ENCODE peak calls at places on chromosomes 7 and 10, in six cellular contexts. One of them, this sample, is unnamed.

GRCh38 chr7:3482147-3482921 is 181.3 kb downstream of the SDK1 start:
- DNase-seq in IMR-90: peak
- DNase-seq in H9: peak
- DNase-seq in mesendoderm: peak
- DNase-seq in H1: peak
- DNase-seq in mesenchymal stem cell: peak
- DNase-seq in this sample: peak

GRCh38 chr10:116255931-116256748 is 16.9 kb downstream of the GFRA1 start:
- DNase-seq in IMR-90: no peak
- DNase-seq in H9: no peak
- DNase-seq in mesendoderm: no peak
- DNase-seq in H1: no peak
- DNase-seq in mesenchymal stem cell: no peak
- DNase-seq in this sample: no peak

GRCh38 chr10:110865804-110866482 is 5.8 kb upstream of the PDCD4 start:
- DNase-seq in IMR-90: no peak
- DNase-seq in H9: no peak
- DNase-seq in mesendoderm: no peak
- DNase-seq in H1: no peak
- DNase-seq in mesenchymal stem cell: no peak
- DNase-seq in this sample: no peak

GRCh38 chr7:130921391-130922180 is 187.6 kb upstream of the KLF14 start:
- DNase-seq in IMR-90: peak
- DNase-seq in H9: no peak
- DNase-seq in mesendoderm: no peak
- DNase-seq in H1: no peak
- DNase-seq in mesenchymal stem cell: no peak
- DNase-seq in this sample: peak

GRCh38 chr10:91022924-91023707 is 102.2 kb upstream of the ANKRD1 start:
- DNase-seq in IMR-90: no peak
- DNase-seq in H9: no peak
- DNase-seq in mesendoderm: no peak
- DNase-seq in H1: no peak
- DNase-seq in mesenchymal stem cell: no peak
- DNase-seq in this sample: no peak

GRCh38 chr10:132096863-132097478 is 31.2 kb downstream of the JAKMIP3 start:
- DNase-seq in IMR-90: no peak
- DNase-seq in H9: peak
- DNase-seq in mesendoderm: no peak
- DNase-seq in H1: no peak
- DNase-seq in mesenchymal stem cell: no peak
- DNase-seq in this sample: no peak

GRCh38 chr10:100327007-100327700 is 2.9 kb downstream of the PKD2L1 start:
- DNase-seq in IMR-90: peak
- DNase-seq in H9: no peak
- DNase-seq in mesendoderm: no peak
- DNase-seq in H1: no peak
- DNase-seq in mesenchymal stem cell: no peak
- DNase-seq in this sample: no peak

GRCh38 chr10:86946215-86947170 is 10.9 kb downstream of the MMRN2 start:
- DNase-seq in IMR-90: no peak
- DNase-seq in H9: peak
- DNase-seq in mesendoderm: no peak
- DNase-seq in H1: no peak
- DNase-seq in mesenchymal stem cell: no peak
- DNase-seq in this sample: no peak

GRCh38 chr7:75866497-75867389 is 12.1 kb upstream of the RHBDD2 start:
- DNase-seq in IMR-90: peak
- DNase-seq in H9: peak
- DNase-seq in mesendoderm: peak
- DNase-seq in H1: no peak
- DNase-seq in mesenchymal stem cell: peak
- DNase-seq in this sample: peak

GRCh38 chr10:44574596-44575480 is 189.9 kb upstream of the CXCL12 start:
- DNase-seq in IMR-90: no peak
- DNase-seq in H9: no peak
- DNase-seq in mesendoderm: no peak
- DNase-seq in H1: no peak
- DNase-seq in mesenchymal stem cell: no peak
- DNase-seq in this sample: no peak

GRCh38 chr7:8532116-8532515 is 98.7 kb downstream of the NXPH1 start:
- DNase-seq in IMR-90: no peak
- DNase-seq in H9: no peak
- DNase-seq in mesendoderm: no peak
- DNase-seq in H1: no peak
- DNase-seq in mesenchymal stem cell: no peak
- DNase-seq in this sample: no peak

GRCh38 chr7:20545016-20545415 is 70.5 kb upstream of the ABCB5 start:
- DNase-seq in IMR-90: no peak
- DNase-seq in H9: no peak
- DNase-seq in mesendoderm: no peak
- DNase-seq in H1: no peak
- DNase-seq in mesenchymal stem cell: no peak
- DNase-seq in this sample: no peak

GRCh38 chr10:3248526-3249255 is 76.1 kb upstream of the PITRM1 start:
- DNase-seq in IMR-90: peak
- DNase-seq in H9: no peak
- DNase-seq in mesendoderm: peak
- DNase-seq in H1: no peak
- DNase-seq in mesenchymal stem cell: peak
- DNase-seq in this sample: no peak

GRCh38 chr7:105835441-105835840 is 41.0 kb downstream of the ATXN7L1 start:
- DNase-seq in IMR-90: no peak
- DNase-seq in H9: no peak
- DNase-seq in mesendoderm: no peak
- DNase-seq in H1: no peak
- DNase-seq in mesenchymal stem cell: peak
- DNase-seq in this sample: no peak

GRCh38 chr7:155893664-155894063 is 81.4 kb upstream of the SHH start:
- DNase-seq in IMR-90: no peak
- DNase-seq in H9: no peak
- DNase-seq in mesendoderm: no peak
- DNase-seq in H1: no peak
- DNase-seq in mesenchymal stem cell: no peak
- DNase-seq in this sample: no peak

GRCh38 chr7:156640257-156640948 is at the start of gene RNF32:
- DNase-seq in IMR-90: peak
- DNase-seq in H9: peak
- DNase-seq in mesendoderm: peak
- DNase-seq in H1: peak
- DNase-seq in mesenchymal stem cell: peak
- DNase-seq in this sample: peak

GRCh38 chr7:129777993-129778769 is 166.7 kb downstream of the NRF1 start:
- DNase-seq in IMR-90: no peak
- DNase-seq in H9: no peak
- DNase-seq in mesendoderm: no peak
- DNase-seq in H1: no peak
- DNase-seq in mesenchymal stem cell: no peak
- DNase-seq in this sample: peak

GRCh38 chr7:10472115-10472514 is 501.6 kb upstream of the PHF14 start:
- DNase-seq in IMR-90: no peak
- DNase-seq in H9: no peak
- DNase-seq in mesendoderm: no peak
- DNase-seq in H1: no peak
- DNase-seq in mesenchymal stem cell: no peak
- DNase-seq in this sample: no peak

GRCh38 chr7:112433289-112433688 is 17.0 kb upstream of the IFRD1 start:
- DNase-seq in IMR-90: no peak
- DNase-seq in H9: no peak
- DNase-seq in mesendoderm: peak
- DNase-seq in H1: no peak
- DNase-seq in mesenchymal stem cell: no peak
- DNase-seq in this sample: no peak

GRCh38 chr7:45410893-45411292 is 163.3 kb upstream of the ADCY1 start:
- DNase-seq in IMR-90: no peak
- DNase-seq in H9: no peak
- DNase-seq in mesendoderm: no peak
- DNase-seq in H1: no peak
- DNase-seq in mesenchymal stem cell: no peak
- DNase-seq in this sample: no peak

GRCh38 chr10:21754410-21755011 is 220.5 kb downstream of the MLLT10 start:
- DNase-seq in IMR-90: no peak
- DNase-seq in H9: no peak
- DNase-seq in mesendoderm: no peak
- DNase-seq in H1: no peak
- DNase-seq in mesenchymal stem cell: peak
- DNase-seq in this sample: no peak

GRCh38 chr7:118311121-118311803 is 86.8 kb downstream of the ANKRD7 start:
- DNase-seq in IMR-90: no peak
- DNase-seq in H9: no peak
- DNase-seq in mesendoderm: no peak
- DNase-seq in H1: no peak
- DNase-seq in mesenchymal stem cell: peak
- DNase-seq in this sample: no peak

GRCh38 chr10:101336382-101336781 is 17.6 kb upstream of the BTRC start:
- DNase-seq in IMR-90: no peak
- DNase-seq in H9: no peak
- DNase-seq in mesendoderm: no peak
- DNase-seq in H1: no peak
- DNase-seq in mesenchymal stem cell: no peak
- DNase-seq in this sample: no peak

GRCh38 chr7:101815826-101816488 is 1.5 kb upstream of the CUX1 start:
- DNase-seq in IMR-90: peak
- DNase-seq in H9: peak
- DNase-seq in mesendoderm: peak
- DNase-seq in H1: peak
- DNase-seq in mesenchymal stem cell: peak
- DNase-seq in this sample: peak

GRCh38 chr7:30199271-30199670 is 64.5 kb downstream of the MTURN start:
- DNase-seq in IMR-90: no peak
- DNase-seq in H9: no peak
- DNase-seq in mesendoderm: no peak
- DNase-seq in H1: no peak
- DNase-seq in mesenchymal stem cell: no peak
- DNase-seq in this sample: no peak

DNA sequence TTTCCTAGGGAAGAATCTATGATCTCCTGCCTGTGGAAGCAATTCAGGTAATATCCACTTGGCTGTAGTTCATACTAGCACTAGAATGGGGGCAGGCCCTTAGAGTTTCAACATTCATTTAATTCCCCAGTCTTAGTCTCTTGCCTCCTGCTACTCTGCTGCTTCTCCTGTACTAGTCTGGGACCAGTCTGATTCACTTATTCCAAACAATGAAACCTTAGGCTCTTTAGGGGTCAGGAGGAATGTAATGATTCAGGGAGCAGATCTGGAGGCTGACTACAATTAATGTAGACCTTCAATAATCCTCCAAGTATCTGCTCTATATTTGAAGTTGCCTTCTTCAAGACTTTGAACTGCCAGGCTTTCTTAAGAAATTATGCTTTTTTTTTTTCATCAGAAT is 101.8 kb downstream of the GNAT3 start:
- DNase-seq in IMR-90: peak
- DNase-seq in H9: no peak
- DNase-seq in mesendoderm: no peak
- DNase-seq in H1: no peak
- DNase-seq in mesenchymal stem cell: peak
- DNase-seq in this sample: no peak
- H2BK15ac ChIP-seq in IMR-90: no peak
- H2BK15ac ChIP-seq in H9: no peak
- H2BK15ac ChIP-seq in mesendoderm: no peak
- H2BK15ac ChIP-seq in H1: no peak
- H2BK15ac ChIP-seq in mesenchymal stem cell: no peak
- H2BK15ac ChIP-seq in this sample: no peak

GRCh38 chr7:104074529-104074928 is 85.1 kb upstream of the RELN start:
- DNase-seq in IMR-90: peak
- DNase-seq in H9: no peak
- DNase-seq in mesendoderm: no peak
- DNase-seq in H1: no peak
- DNase-seq in mesenchymal stem cell: no peak
- DNase-seq in this sample: no peak
- H2BK15ac ChIP-seq in IMR-90: no peak
- H2BK15ac ChIP-seq in H9: no peak
- H2BK15ac ChIP-seq in mesendoderm: no peak
- H2BK15ac ChIP-seq in H1: no peak
- H2BK15ac ChIP-seq in mesenchymal stem cell: no peak
- H2BK15ac ChIP-seq in this sample: no peak

GRCh38 chr10:14549496-14549895 is 218.8 kb upstream of the FRMD4A start:
- DNase-seq in IMR-90: peak
- DNase-seq in H9: no peak
- DNase-seq in mesendoderm: no peak
- DNase-seq in H1: no peak
- DNase-seq in mesenchymal stem cell: no peak
- DNase-seq in this sample: no peak

GRCh38 chr10:14550471-14550941 is 219.8 kb upstream of the FRMD4A start:
- DNase-seq in IMR-90: no peak
- DNase-seq in H9: no peak
- DNase-seq in mesendoderm: no peak
- DNase-seq in H1: no peak
- DNase-seq in mesenchymal stem cell: no peak
- DNase-seq in this sample: no peak

GRCh38 chr10:14548970-14549369 is 218.2 kb upstream of the FRMD4A start:
- DNase-seq in IMR-90: no peak
- DNase-seq in H9: no peak
- DNase-seq in mesendoderm: no peak
- DNase-seq in H1: no peak
- DNase-seq in mesenchymal stem cell: no peak
- DNase-seq in this sample: no peak

GRCh38 chr10:14547826-14548225 is 217.1 kb upstream of the FRMD4A start:
- DNase-seq in IMR-90: no peak
- DNase-seq in H9: no peak
- DNase-seq in mesendoderm: peak
- DNase-seq in H1: no peak
- DNase-seq in mesenchymal stem cell: no peak
- DNase-seq in this sample: peak

GRCh38 chr10:14548474-14548873 is 217.8 kb upstream of the FRMD4A start:
- DNase-seq in IMR-90: no peak
- DNase-seq in H9: no peak
- DNase-seq in mesendoderm: peak
- DNase-seq in H1: no peak
- DNase-seq in mesenchymal stem cell: no peak
- DNase-seq in this sample: no peak
- H2BK15ac ChIP-seq in IMR-90: no peak
- H2BK15ac ChIP-seq in H9: no peak
- H2BK15ac ChIP-seq in mesendoderm: no peak
- H2BK15ac ChIP-seq in H1: no peak
- H2BK15ac ChIP-seq in mesenchymal stem cell: peak
- H2BK15ac ChIP-seq in this sample: no peak

DNA sequence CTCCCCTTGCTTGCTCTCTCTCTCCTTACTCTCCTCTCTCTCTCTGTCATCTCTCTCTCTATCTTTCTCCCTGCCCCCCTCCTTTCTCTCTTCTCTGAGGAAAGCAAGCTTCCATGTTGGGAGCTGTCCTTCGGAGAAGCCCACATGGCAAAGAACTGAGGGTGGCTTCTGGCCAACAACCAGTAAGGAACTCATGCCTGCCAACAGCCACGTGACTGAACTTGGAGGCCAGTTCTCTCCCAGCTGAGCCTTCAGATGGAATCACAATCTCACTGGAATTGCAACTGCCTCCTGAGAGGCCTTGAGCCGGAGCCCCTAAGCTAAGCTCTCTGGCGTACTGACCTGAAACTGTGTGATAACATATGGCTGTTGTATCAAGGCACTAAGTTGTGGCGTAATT is 12.0 kb upstream of the DHTKD1 start:
- DNase-seq in IMR-90: no peak
- DNase-seq in H9: no peak
- DNase-seq in mesendoderm: no peak
- DNase-seq in H1: no peak
- DNase-seq in mesenchymal stem cell: no peak
- DNase-seq in this sample: no peak
- H2BK15ac ChIP-seq in IMR-90: no peak
- H2BK15ac ChIP-seq in H9: no peak
- H2BK15ac ChIP-seq in mesendoderm: no peak
- H2BK15ac ChIP-seq in H1: no peak
- H2BK15ac ChIP-seq in mesenchymal stem cell: no peak
- H2BK15ac ChIP-seq in this sample: no peak

This sample was measured in neuronal stem cell.